ENCODE peak calls at places on chromosomes 12 and 14, in ten cellular contexts. W, J, S, F, Q, X, I, E, O and R are unnamed samples.

GRCh38 chr12:108285016-108285415 is 54.1 kb downstream of the CMKLR1 start:
- DNase-seq in I (no peak), O (no peak), S (no peak), J (no peak), W (no peak), Q (no peak), E (no peak), X (no peak), F (no peak), R (no peak)

GRCh38 chr14:56891226-56891625 is 80.9 kb upstream of the OTX2 start:
- DNase-seq in I (no peak), O (no peak), J (no peak), Q (no peak), X (no peak), S (no peak), W (no peak), F (no peak), E (no peak), R (no peak)

GRCh38 chr14:91749857-91750256 is 18.0 kb upstream of the CATSPERB start:
- DNase-seq in S (no peak), J (no peak), F (no peak), E (no peak), I (no peak), W (no peak), O (no peak), X (no peak), Q (no peak), R (no peak)

GRCh38 chr14:60915781-60916180 is 65.1 kb downstream of the TRMT5 start:
- DNase-seq in Q (no peak), X (no peak), F (no peak), I (no peak), S (no peak), E (no peak), J (no peak), O (no peak), W (no peak), R (no peak)

GRCh38 chr12:113048716-113049127 is 7.8 kb upstream of the DTX1 start:
- DNase-seq in X (peak; percentile 45), W (no peak), O (peak; percentile 52), S (peak; percentile 85), F (peak; percentile 59), I (peak; percentile 73), Q (peak; percentile 57), E (no peak), J (peak; percentile 79), R (peak; percentile 54)

GRCh38 chr12:108630481-108631207 is 3.0 kb downstream of the SELPLG start:
- DNase-seq in J (no peak), I (no peak), F (no peak), W (no peak), X (no peak), Q (no peak), S (no peak), E (peak; percentile 79), O (peak; percentile 16), R (no peak)

GRCh38 chr14:74620497-74620921 is 8.5 kb upstream of the LTBP2 start:
- DNase-seq in I (peak; percentile 71), Q (no peak), E (no peak), O (no peak), X (peak; percentile 90), S (no peak), F (no peak), J (no peak), W (no peak), R (no peak)

GRCh38 chr12:27828196-27828595 is 48.2 kb upstream of the MANSC4 start:
- DNase-seq in F (no peak), J (no peak), Q (no peak), W (no peak), O (no peak), I (no peak), E (no peak), X (no peak), S (no peak), R (no peak)

GRCh38 chr14:68715032-68715924 is 77.6 kb downstream of the ZFP36L1 start:
- DNase-seq in J (no peak), X (no peak), I (peak; percentile 31), S (no peak), O (no peak), F (no peak), E (no peak), Q (no peak), W (no peak), R (no peak)

GRCh38 chr12:108821407-108822397 is 35.7 kb downstream of the SSH1 start:
- DNase-seq in O (no peak), I (no peak), J (no peak), X (no peak), Q (no peak), W (no peak), F (no peak), S (no peak), E (peak; percentile 79), R (peak; percentile 82)

GRCh38 chr14:53432378-53432802 is 279.3 kb upstream of the DDHD1 start:
- DNase-seq in I (peak; percentile 55), J (peak; percentile 30), O (no peak), F (no peak), S (no peak), E (no peak), W (no peak), Q (no peak), X (peak; percentile 40), R (no peak)

GRCh38 chr12:31118831-31119530 is 45.3 kb downstream of the DDX11 start:
- DNase-seq in J (no peak), I (peak; percentile 74), W (no peak), S (no peak), Q (peak; percentile 45), F (no peak), X (peak; percentile 12), E (peak; percentile 85), O (no peak), R (no peak)

GRCh38 chr14:90652626-90653025 is 163.6 kb downstream of the TTC7B start:
- DNase-seq in O (no peak), J (no peak), W (no peak), F (no peak), I (no peak), E (no peak), S (no peak), Q (no peak), X (no peak), R (no peak)

GRCh38 chr12:126668538-126668937 is 1598.4 kb upstream of the TMEM132C start:
- DNase-seq in O (no peak), I (peak; percentile 3), W (no peak), X (no peak), Q (no peak), F (no peak), E (no peak), S (no peak), J (peak; percentile 34), R (no peak)

DNA sequence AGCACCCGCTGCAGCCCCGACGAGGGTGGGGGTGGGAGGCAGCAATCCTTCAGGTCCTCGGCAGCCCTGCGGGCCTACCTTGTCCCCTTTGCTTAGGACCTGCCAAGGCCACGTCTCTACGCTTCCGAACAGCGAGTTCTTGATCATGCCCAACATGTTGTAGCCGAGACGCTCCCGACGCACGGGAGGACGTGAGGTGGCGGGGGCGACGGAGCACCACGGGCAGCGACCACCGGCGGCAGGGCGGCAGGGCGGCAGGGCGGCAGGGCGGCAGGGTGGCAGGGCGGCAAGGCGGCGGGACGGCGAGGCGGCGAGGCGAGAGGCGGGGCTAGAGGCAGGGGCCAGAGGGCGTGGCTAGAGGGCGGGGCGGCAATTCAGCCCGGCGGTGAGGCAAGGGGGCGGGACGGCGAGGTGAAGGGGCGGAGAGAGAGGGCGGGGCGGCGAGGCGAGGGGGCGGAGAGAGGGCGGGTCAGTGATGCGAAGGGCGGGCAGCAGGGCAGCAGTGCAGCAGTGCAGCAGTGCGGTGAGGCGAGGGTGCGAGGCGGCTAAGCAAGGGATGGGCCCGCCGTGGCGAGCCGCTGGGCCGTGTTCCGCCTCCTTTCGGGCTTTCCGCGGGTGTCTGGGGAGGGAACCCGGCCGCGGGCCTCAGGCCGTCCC is at the start of gene HEBP1:
- DNase-seq in Q (peak; percentile 97), I (peak; percentile 92), F (peak; percentile 98), S (peak; percentile 97), W (peak; percentile 79), E (peak; percentile 100), O (peak; percentile 98), X (peak; percentile 69), J (peak; percentile 97), R (peak; percentile 99)
- TF ChIP-seq POLR2A in Q (peak; percentile 19), I (peak; percentile 98), F (peak; percentile 94), S (peak; percentile 45), W (peak; percentile 86), E (peak; percentile 83), O (peak; percentile 94), X (no peak), J (peak; percentile 59), R (peak; percentile 72)

GRCh38 chr12:121626087-121626852 is at the start of gene ORAI1:
- DNase-seq in X (peak; percentile 83), J (peak; percentile 96), O (peak; percentile 96), F (peak; percentile 98), S (peak; percentile 99), I (peak; percentile 96), W (peak; percentile 79), E (peak; percentile 99), Q (peak; percentile 99), R (peak; percentile 100)
- TF ChIP-seq POLR2A in X (no peak), J (peak; percentile 64), O (peak; percentile 72), F (peak; percentile 29), S (peak; percentile 82), I (peak; percentile 85), W (no peak), E (peak; percentile 71), Q (no peak), R (peak; percentile 70)

DNA sequence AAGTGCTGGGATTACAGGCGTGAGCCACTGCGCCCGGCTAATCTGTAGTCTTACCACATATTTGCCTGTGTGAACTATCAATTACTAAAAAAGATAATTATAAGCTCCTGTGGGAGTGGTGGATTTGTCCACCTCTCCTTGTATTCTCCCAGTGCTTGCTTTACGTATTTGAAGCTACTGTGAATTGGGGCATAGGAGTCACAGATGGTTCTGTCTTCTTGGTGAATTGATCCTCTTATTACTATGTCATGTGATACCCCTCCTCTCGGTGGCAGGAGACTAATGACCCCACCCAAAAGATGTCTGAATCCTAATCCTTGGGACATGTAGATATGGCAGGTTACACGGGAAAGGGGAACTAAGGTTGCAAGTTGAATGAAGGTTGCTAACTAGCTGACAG is 11.8 kb downstream of the GPR132 start:
- DNase-seq in J (no peak), Q (no peak), W (no peak), F (no peak), I (no peak), S (no peak), X (no peak), E (no peak), O (no peak), R (no peak)
- TF ChIP-seq POLR2A in J (no peak), Q (no peak), W (no peak), F (no peak), I (no peak), S (no peak), X (no peak), E (no peak), O (no peak), R (no peak)

DNA sequence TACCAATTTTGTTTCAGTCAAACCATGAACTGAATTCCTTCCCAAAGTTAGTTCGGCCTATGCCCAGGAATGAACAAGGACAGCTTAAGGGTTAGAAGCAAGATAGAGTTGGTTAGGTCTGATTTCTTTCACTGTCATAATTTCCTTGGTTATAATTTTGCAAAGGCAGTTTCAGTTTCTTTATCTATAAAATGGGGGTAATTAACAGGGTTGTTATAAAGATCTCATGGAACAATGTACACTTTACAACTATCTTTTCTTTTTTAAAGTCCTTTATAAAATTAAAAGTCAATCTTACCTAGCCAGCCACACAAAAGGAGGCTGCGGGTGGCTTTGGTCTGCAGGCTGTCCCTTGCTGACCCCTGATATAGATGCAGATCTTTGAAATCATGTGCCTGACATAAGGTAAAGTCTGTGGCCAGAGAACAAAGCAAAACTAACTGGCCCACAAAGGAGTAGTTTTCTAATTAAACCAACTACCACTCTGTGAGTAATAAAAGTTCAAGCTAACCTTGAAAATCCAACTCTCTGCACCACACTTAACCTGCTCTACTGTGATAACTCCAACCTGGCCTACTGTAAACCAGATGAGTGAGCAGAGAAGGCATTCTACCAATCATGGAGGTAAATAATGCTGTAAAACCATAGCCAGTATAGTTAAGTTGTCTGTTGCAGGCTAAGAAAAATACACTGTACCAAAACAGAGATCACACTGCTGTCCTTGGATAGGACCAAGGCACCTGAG is 49.5 kb downstream of the SLC38A1 start:
- DNase-seq in J (no peak), I (no peak), E (no peak), Q (no peak), O (no peak), S (no peak), F (no peak), X (no peak), W (no peak), R (no peak)
- TF ChIP-seq POLR2A in J (no peak), I (no peak), E (no peak), Q (no peak), O (no peak), S (no peak), F (no peak), X (no peak), W (no peak), R (no peak)